ENCODE peak calls at places on chromosomes 5 and 9, in eight cellular contexts. N is smooth muscle cell of the brain vasculature, J is transverse colon, P is ACHN, D is NCI-H510A treated with DMSO at 0.1 percent for 48 hours, L is adrenal gland, C is aorta, U is cardiac muscle cell. B is an unnamed sample.

GRCh38 chr5:176573564-176574296 is 24.6 kb downstream of the CDHR2 start:
- DNase-seq in L (peak), U (peak), D (peak), P (peak), C (peak), J (peak), N (no peak), B (peak)

GRCh38 chr5:126354012-126354856 is 69.0 kb upstream of the GRAMD2B start:
- DNase-seq in C (no peak), L (no peak), U (peak), D (peak), J (no peak), P (peak), N (peak), B (peak)

GRCh38 chr9:124122813-124123462 is 111.4 kb downstream of the LHX2 start:
- DNase-seq in N (no peak), D (no peak), J (no peak), P (peak), C (no peak), U (peak), L (no peak), B (peak)

GRCh38 chr5:103774736-103775135 is 212.1 kb upstream of the NUDT12 start:
- DNase-seq in J (no peak), P (no peak), D (no peak), U (no peak), C (no peak), N (no peak), L (no peak), B (no peak)

GRCh38 chr5:57317341-57317740 is 143.5 kb downstream of the GPBP1 start:
- DNase-seq in J (no peak), P (no peak), L (no peak), U (peak), D (no peak), N (no peak), C (no peak), B (no peak)

GRCh38 chr5:80231693-80232092 is 24.2 kb downstream of the SERINC5 start:
- DNase-seq in P (no peak), C (no peak), L (no peak), J (no peak), N (no peak), D (no peak), U (no peak), B (no peak)

GRCh38 chr5:111254613-111255012 is 30.4 kb downstream of the CAMK4 start:
- DNase-seq in P (peak), D (no peak), U (peak), L (no peak), J (no peak), C (no peak), N (no peak), B (peak)

GRCh38 chr5:10307206-10308148 is at the start of gene CMBL:
- DNase-seq in C (peak), N (no peak), P (peak), D (peak), L (peak), J (peak), U (peak), B (peak)

GRCh38 chr9:463455-464125 is 248.9 kb downstream of the DOCK8 start:
- DNase-seq in J (no peak), L (no peak), C (no peak), U (no peak), N (no peak), D (no peak), P (no peak), B (no peak)